ENCODE peak calls at places on chromosomes 16 and 17, in nine cellular contexts. One of them, this sample, is unnamed.

GRCh38 chr17:56834380-56835258 is 668 bp downstream of the DGKE start:
- DNase-seq in H1: peak; percentile 82
- DNase-seq in spleen: peak; percentile 94
- DNase-seq in endothelial cell of umbilical vein: peak; percentile 51
- DNase-seq in esophagus muscularis mucosa: no peak
- DNase-seq in prostate gland: peak; percentile 56
- DNase-seq in transverse colon: peak; percentile 73
- DNase-seq in breast epithelium: no peak
- DNase-seq in GM23338: peak; percentile 65
- DNase-seq in this sample: peak; percentile 76

GRCh38 chr16:78212674-78213073 is 113.2 kb downstream of the WWOX start:
- DNase-seq in H1: peak; percentile 11
- DNase-seq in spleen: no peak
- DNase-seq in endothelial cell of umbilical vein: no peak
- DNase-seq in esophagus muscularis mucosa: peak; percentile 42
- DNase-seq in prostate gland: no peak
- DNase-seq in transverse colon: no peak
- DNase-seq in breast epithelium: no peak
- DNase-seq in GM23338: no peak
- DNase-seq in this sample: no peak

GRCh38 chr16:4314532-4315184 is 1.2 kb upstream of the GLIS2 start:
- DNase-seq in H1: peak; percentile 66
- DNase-seq in spleen: no peak
- DNase-seq in endothelial cell of umbilical vein: peak; percentile 36
- DNase-seq in esophagus muscularis mucosa: no peak
- DNase-seq in prostate gland: no peak
- DNase-seq in transverse colon: no peak
- DNase-seq in breast epithelium: no peak
- DNase-seq in GM23338: peak; percentile 72
- DNase-seq in this sample: peak; percentile 78

GRCh38 chr17:35088647-35088910 is 25.1 kb upstream of the RFFL start:
- DNase-seq in H1: peak; percentile 80
- DNase-seq in spleen: no peak
- DNase-seq in endothelial cell of umbilical vein: no peak
- DNase-seq in esophagus muscularis mucosa: no peak
- DNase-seq in prostate gland: peak; percentile 38
- DNase-seq in transverse colon: peak; percentile 65
- DNase-seq in breast epithelium: no peak
- DNase-seq in GM23338: no peak
- DNase-seq in this sample: peak; percentile 77

GRCh38 chr16:29862383-29862883 is 593 bp downstream of the CDIPT start:
- DNase-seq in H1: no peak
- DNase-seq in spleen: no peak
- DNase-seq in endothelial cell of umbilical vein: peak; percentile 44
- DNase-seq in esophagus muscularis mucosa: no peak
- DNase-seq in prostate gland: peak; percentile 39
- DNase-seq in transverse colon: peak; percentile 41
- DNase-seq in breast epithelium: no peak
- DNase-seq in GM23338: peak; percentile 45
- DNase-seq in this sample: no peak

GRCh38 chr17:74089869-74090464 is 113.5 kb upstream of the RPL38 start:
- DNase-seq in H1: peak; percentile 93
- DNase-seq in spleen: no peak
- DNase-seq in endothelial cell of umbilical vein: no peak
- DNase-seq in esophagus muscularis mucosa: no peak
- DNase-seq in prostate gland: peak; percentile 27
- DNase-seq in transverse colon: peak; percentile 69
- DNase-seq in breast epithelium: no peak
- DNase-seq in GM23338: peak; percentile 92
- DNase-seq in this sample: no peak

GRCh38 chr16:14321542-14321941 is 250.4 kb downstream of the MRTFB start:
- DNase-seq in H1: no peak
- DNase-seq in spleen: peak; percentile 9
- DNase-seq in endothelial cell of umbilical vein: no peak
- DNase-seq in esophagus muscularis mucosa: no peak
- DNase-seq in prostate gland: no peak
- DNase-seq in transverse colon: no peak
- DNase-seq in breast epithelium: no peak
- DNase-seq in GM23338: peak; percentile 20
- DNase-seq in this sample: no peak

GRCh38 chr17:82839617-82840292 is at the start of gene ZNF750:
- DNase-seq in H1: no peak
- DNase-seq in spleen: peak; percentile 66
- DNase-seq in endothelial cell of umbilical vein: no peak
- DNase-seq in esophagus muscularis mucosa: no peak
- DNase-seq in prostate gland: peak; percentile 75
- DNase-seq in transverse colon: no peak
- DNase-seq in breast epithelium: peak; percentile 77
- DNase-seq in GM23338: peak; percentile 48
- DNase-seq in this sample: peak; percentile 30

GRCh38 chr16:57479422-57480126 is 6.7 kb downstream of the DOK4 start:
- DNase-seq in H1: peak; percentile 83
- DNase-seq in spleen: peak; percentile 74
- DNase-seq in endothelial cell of umbilical vein: peak; percentile 33
- DNase-seq in esophagus muscularis mucosa: no peak
- DNase-seq in prostate gland: no peak
- DNase-seq in transverse colon: peak; percentile 79
- DNase-seq in breast epithelium: peak; percentile 51
- DNase-seq in GM23338: peak; percentile 86
- DNase-seq in this sample: no peak

GRCh38 chr16:68289202-68289601 is 21.5 kb downstream of the SLC7A6OS start:
- DNase-seq in H1: no peak
- DNase-seq in spleen: no peak
- DNase-seq in endothelial cell of umbilical vein: no peak
- DNase-seq in esophagus muscularis mucosa: no peak
- DNase-seq in prostate gland: no peak
- DNase-seq in transverse colon: no peak
- DNase-seq in breast epithelium: no peak
- DNase-seq in GM23338: no peak
- DNase-seq in this sample: no peak

GRCh38 chr16:68288252-68288650 is 22.5 kb downstream of the SLC7A6OS start:
- DNase-seq in H1: no peak
- DNase-seq in spleen: no peak
- DNase-seq in endothelial cell of umbilical vein: no peak
- DNase-seq in esophagus muscularis mucosa: no peak
- DNase-seq in prostate gland: no peak
- DNase-seq in transverse colon: no peak
- DNase-seq in breast epithelium: no peak
- DNase-seq in GM23338: no peak
- DNase-seq in this sample: no peak

GRCh38 chr16:68285683-68286082 is 21.4 kb downstream of the SLC7A6 start:
- DNase-seq in H1: no peak
- DNase-seq in spleen: no peak
- DNase-seq in endothelial cell of umbilical vein: no peak
- DNase-seq in esophagus muscularis mucosa: no peak
- DNase-seq in prostate gland: no peak
- DNase-seq in transverse colon: no peak
- DNase-seq in breast epithelium: no peak
- DNase-seq in GM23338: no peak
- DNase-seq in this sample: no peak

GRCh38 chr16:68286153-68287074 is 22.1 kb downstream of the SLC7A6 start:
- DNase-seq in H1: no peak
- DNase-seq in spleen: no peak
- DNase-seq in endothelial cell of umbilical vein: peak; percentile 27
- DNase-seq in esophagus muscularis mucosa: no peak
- DNase-seq in prostate gland: no peak
- DNase-seq in transverse colon: no peak
- DNase-seq in breast epithelium: no peak
- DNase-seq in GM23338: no peak
- DNase-seq in this sample: no peak

DNA sequence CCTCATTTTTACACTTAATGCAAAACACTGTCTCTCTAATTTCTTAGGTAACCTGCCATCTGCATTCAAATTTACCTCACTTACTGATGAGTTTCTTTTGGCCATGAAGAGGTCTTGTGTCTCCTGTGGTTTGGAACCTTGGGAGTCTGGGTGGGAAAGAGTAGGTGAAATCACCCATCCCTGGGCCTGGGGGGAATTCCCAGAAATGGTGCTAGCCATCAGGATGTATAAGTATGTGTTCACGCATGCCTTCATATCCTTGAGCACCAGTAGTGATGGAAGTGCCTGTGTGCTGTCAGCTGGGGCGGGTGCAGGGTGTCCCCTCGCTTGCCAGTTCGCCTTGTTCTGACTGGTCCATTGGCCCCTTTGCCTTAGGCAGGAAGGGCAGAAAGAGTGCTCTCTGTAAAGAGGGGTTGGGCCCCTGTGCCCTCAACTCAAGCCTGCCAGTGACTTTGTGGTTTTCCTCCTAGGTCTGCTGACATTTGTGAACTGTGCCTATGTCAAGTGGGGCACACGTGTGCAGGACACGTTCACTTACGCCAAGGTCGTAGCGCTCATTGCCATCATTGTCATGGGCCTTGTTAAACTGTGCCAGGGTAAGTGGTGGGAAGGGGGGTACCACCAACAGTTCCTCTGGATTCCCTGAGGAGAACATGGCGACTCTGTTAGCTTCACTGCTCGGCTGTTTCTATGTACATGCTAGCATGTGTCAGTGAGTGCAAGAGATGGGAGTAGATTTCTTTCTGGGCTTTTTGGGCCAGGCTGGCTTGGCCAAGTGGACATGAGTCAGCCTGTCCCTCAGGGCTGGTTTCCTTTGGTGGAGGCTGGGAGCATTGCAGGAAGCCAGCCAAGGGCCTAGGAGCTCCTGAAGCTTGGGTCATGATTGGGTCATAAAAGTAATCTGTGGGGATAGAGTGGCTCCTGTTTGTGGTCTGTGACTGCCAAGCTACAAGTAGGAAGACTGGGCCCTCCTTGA is 23.2 kb downstream of the SLC7A6OS start:
- DNase-seq in H1: no peak
- DNase-seq in spleen: peak; percentile 82
- DNase-seq in endothelial cell of umbilical vein: peak; percentile 89
- DNase-seq in esophagus muscularis mucosa: no peak
- DNase-seq in prostate gland: no peak
- DNase-seq in transverse colon: no peak
- DNase-seq in breast epithelium: peak; percentile 72
- DNase-seq in GM23338: no peak
- DNase-seq in this sample: peak; percentile 87
- TF ChIP-seq POLR2AphosphoS5 in H1: no peak
- TF ChIP-seq POLR2AphosphoS5 in spleen: no peak
- TF ChIP-seq POLR2AphosphoS5 in endothelial cell of umbilical vein: peak; percentile 60
- TF ChIP-seq POLR2AphosphoS5 in esophagus muscularis mucosa: peak; percentile 40
- TF ChIP-seq POLR2AphosphoS5 in prostate gland: no peak
- TF ChIP-seq POLR2AphosphoS5 in transverse colon: no peak
- TF ChIP-seq POLR2AphosphoS5 in breast epithelium: peak; percentile 53
- TF ChIP-seq POLR2AphosphoS5 in GM23338: no peak
- TF ChIP-seq POLR2AphosphoS5 in this sample: no peak

GRCh38 chr16:2323701-2324100 is 16.8 kb downstream of the ABCA3 start:
- DNase-seq in H1: no peak
- DNase-seq in spleen: no peak
- DNase-seq in endothelial cell of umbilical vein: no peak
- DNase-seq in esophagus muscularis mucosa: no peak
- DNase-seq in prostate gland: no peak
- DNase-seq in transverse colon: no peak
- DNase-seq in breast epithelium: no peak
- DNase-seq in GM23338: no peak
- DNase-seq in this sample: no peak
- H3K36me3 ChIP-seq in H1: no peaks in the 10 kb centered on the region
- H3K36me3 ChIP-seq in spleen: peaks cover 9% of the 10 kb centered on the region
- H3K36me3 ChIP-seq in endothelial cell of umbilical vein: no peaks in the 10 kb centered on the region
- H3K36me3 ChIP-seq in esophagus muscularis mucosa: peaks cover 88% of the 10 kb centered on the region
- H3K36me3 ChIP-seq in prostate gland: no peaks in the 10 kb centered on the region
- H3K36me3 ChIP-seq in transverse colon: no peaks in the 10 kb centered on the region
- H3K36me3 ChIP-seq in breast epithelium: no peaks in the 10 kb centered on the region
- H3K36me3 ChIP-seq in GM23338: no peaks in the 10 kb centered on the region
- H3K36me3 ChIP-seq in this sample: peaks cover 65% of the 10 kb centered on the region

GRCh38 chr16:68732068-68732680 is 4.9 kb upstream of the CDH1 start:
- DNase-seq in H1: peak; percentile 63
- DNase-seq in spleen: no peak
- DNase-seq in endothelial cell of umbilical vein: no peak
- DNase-seq in esophagus muscularis mucosa: no peak
- DNase-seq in prostate gland: peak; percentile 79
- DNase-seq in transverse colon: peak; percentile 93
- DNase-seq in breast epithelium: peak; percentile 67
- DNase-seq in GM23338: peak; percentile 74
- DNase-seq in this sample: no peak
- TF ChIP-seq CTCF in H1: no peak
- TF ChIP-seq CTCF in spleen: no peak
- TF ChIP-seq CTCF in endothelial cell of umbilical vein: no peak
- TF ChIP-seq CTCF in esophagus muscularis mucosa: no peak
- TF ChIP-seq CTCF in prostate gland: no peak
- TF ChIP-seq CTCF in transverse colon: no peak
- TF ChIP-seq CTCF in breast epithelium: no peak
- TF ChIP-seq CTCF in GM23338: no peak
- TF ChIP-seq CTCF in this sample: no peak

DNA sequence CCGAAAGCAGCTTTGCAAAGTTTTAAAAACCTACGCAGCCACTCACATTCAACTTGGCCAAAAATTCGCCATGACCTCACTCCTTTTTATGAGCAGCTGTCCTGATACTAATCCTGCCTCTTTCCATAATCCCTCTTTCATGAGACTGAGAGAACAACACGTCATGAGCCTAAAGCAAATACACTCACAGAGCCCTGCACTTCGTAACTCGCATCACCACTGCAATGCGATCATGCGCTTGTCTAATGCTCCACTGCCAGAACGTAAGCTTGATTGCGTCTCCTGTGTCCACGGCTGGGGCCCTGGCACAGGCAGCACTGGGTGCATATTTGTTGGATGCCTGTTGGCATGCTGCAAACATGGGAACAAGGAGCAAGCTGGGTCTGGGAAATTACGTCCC is 36.2 kb downstream of the CDRT4 start:
- DNase-seq in H1: no peak
- DNase-seq in spleen: no peak
- DNase-seq in endothelial cell of umbilical vein: no peak
- DNase-seq in esophagus muscularis mucosa: no peak
- DNase-seq in prostate gland: no peak
- DNase-seq in transverse colon: peak; percentile 55
- DNase-seq in breast epithelium: no peak
- DNase-seq in GM23338: no peak
- DNase-seq in this sample: peak; percentile 93
- TF ChIP-seq POLR2AphosphoS5 in H1: no peak
- TF ChIP-seq POLR2AphosphoS5 in spleen: no peak
- TF ChIP-seq POLR2AphosphoS5 in endothelial cell of umbilical vein: no peak
- TF ChIP-seq POLR2AphosphoS5 in esophagus muscularis mucosa: peak; percentile 10
- TF ChIP-seq POLR2AphosphoS5 in prostate gland: peak; percentile 31
- TF ChIP-seq POLR2AphosphoS5 in transverse colon: peak; percentile 80
- TF ChIP-seq POLR2AphosphoS5 in breast epithelium: no peak
- TF ChIP-seq POLR2AphosphoS5 in GM23338: no peak
- TF ChIP-seq POLR2AphosphoS5 in this sample: peak; percentile 90